ENCODE peak calls at places on chromosomes 12 and 14, in eight cellular contexts. One of them, this sample, is unnamed.

GRCh38 chr12:74334770-74335169 is 202.9 kb upstream of the ATXN7L3B start:
- DNase-seq in stomach: no peak
- DNase-seq in transverse colon: no peak
- DNase-seq in HepG2: no peak
- DNase-seq in H1: no peak
- DNase-seq in K562: no peak
- DNase-seq in SK-N-SH: no peak
- DNase-seq in esophagus muscularis mucosa: no peak
- DNase-seq in this sample: no peak

GRCh38 chr12:102249073-102249854 is 51.6 kb upstream of the PMCH start:
- DNase-seq in stomach: no peak
- DNase-seq in transverse colon: no peak
- DNase-seq in HepG2: no peak
- DNase-seq in H1: no peak
- DNase-seq in K562: no peak
- DNase-seq in SK-N-SH: no peak
- DNase-seq in esophagus muscularis mucosa: no peak
- DNase-seq in this sample: no peak

GRCh38 chr14:70670992-70671651 is 29.4 kb downstream of the TTC9 start:
- DNase-seq in stomach: no peak
- DNase-seq in transverse colon: no peak
- DNase-seq in HepG2: no peak
- DNase-seq in H1: no peak
- DNase-seq in K562: no peak
- DNase-seq in SK-N-SH: no peak
- DNase-seq in esophagus muscularis mucosa: no peak
- DNase-seq in this sample: no peak

GRCh38 chr12:93766802-93767523 is 89.8 kb downstream of the CRADD start:
- DNase-seq in stomach: no peak
- DNase-seq in transverse colon: peak; percentile 29
- DNase-seq in HepG2: no peak
- DNase-seq in H1: no peak
- DNase-seq in K562: no peak
- DNase-seq in SK-N-SH: peak; percentile 41
- DNase-seq in esophagus muscularis mucosa: no peak
- DNase-seq in this sample: no peak

GRCh38 chr14:71659165-71659564 is 273.1 kb upstream of the RGS6 start:
- DNase-seq in stomach: no peak
- DNase-seq in transverse colon: no peak
- DNase-seq in HepG2: peak; percentile 34
- DNase-seq in H1: no peak
- DNase-seq in K562: no peak
- DNase-seq in SK-N-SH: no peak
- DNase-seq in esophagus muscularis mucosa: no peak
- DNase-seq in this sample: no peak

GRCh38 chr14:103854822-103855733 is 7.7 kb upstream of the PPP1R13B start:
- DNase-seq in stomach: peak; percentile 79
- DNase-seq in transverse colon: peak; percentile 59
- DNase-seq in HepG2: peak; percentile 55
- DNase-seq in H1: no peak
- DNase-seq in K562: no peak
- DNase-seq in SK-N-SH: peak; percentile 54
- DNase-seq in esophagus muscularis mucosa: no peak
- DNase-seq in this sample: peak; percentile 78

GRCh38 chr14:88729159-88729558 is 63.6 kb downstream of the EML5 start:
- DNase-seq in stomach: no peak
- DNase-seq in transverse colon: no peak
- DNase-seq in HepG2: no peak
- DNase-seq in H1: no peak
- DNase-seq in K562: no peak
- DNase-seq in SK-N-SH: peak; percentile 26
- DNase-seq in esophagus muscularis mucosa: no peak
- DNase-seq in this sample: no peak

GRCh38 chr12:120649442-120650248 is 9.2 kb downstream of the CABP1 start:
- DNase-seq in stomach: no peak
- DNase-seq in transverse colon: no peak
- DNase-seq in HepG2: no peak
- DNase-seq in H1: no peak
- DNase-seq in K562: no peak
- DNase-seq in SK-N-SH: peak; percentile 78
- DNase-seq in esophagus muscularis mucosa: no peak
- DNase-seq in this sample: no peak

GRCh38 chr14:28494196-28494595 is 272.4 kb upstream of the FOXG1 start:
- DNase-seq in stomach: no peak
- DNase-seq in transverse colon: no peak
- DNase-seq in HepG2: no peak
- DNase-seq in H1: no peak
- DNase-seq in K562: no peak
- DNase-seq in SK-N-SH: no peak
- DNase-seq in esophagus muscularis mucosa: no peak
- DNase-seq in this sample: no peak

GRCh38 chr14:90140956-90141316 is 79.1 kb downstream of the KCNK13 start:
- DNase-seq in stomach: no peak
- DNase-seq in transverse colon: no peak
- DNase-seq in HepG2: no peak
- DNase-seq in H1: no peak
- DNase-seq in K562: no peak
- DNase-seq in SK-N-SH: no peak
- DNase-seq in esophagus muscularis mucosa: no peak
- DNase-seq in this sample: no peak

GRCh38 chr14:69044296-69044695 is 65.2 kb upstream of the ACTN1 start:
- DNase-seq in stomach: no peak
- DNase-seq in transverse colon: no peak
- DNase-seq in HepG2: no peak
- DNase-seq in H1: no peak
- DNase-seq in K562: no peak
- DNase-seq in SK-N-SH: no peak
- DNase-seq in esophagus muscularis mucosa: no peak
- DNase-seq in this sample: no peak

GRCh38 chr12:86264451-86265328 is 8.5 kb upstream of the MGAT4C start:
- DNase-seq in stomach: peak; percentile 71
- DNase-seq in transverse colon: peak; percentile 32
- DNase-seq in HepG2: no peak
- DNase-seq in H1: peak; percentile 29
- DNase-seq in K562: no peak
- DNase-seq in SK-N-SH: peak; percentile 4
- DNase-seq in esophagus muscularis mucosa: no peak
- DNase-seq in this sample: peak; percentile 63

GRCh38 chr12:3520168-3520567 is 29.2 kb downstream of the PRMT8 start:
- DNase-seq in stomach: peak; percentile 63
- DNase-seq in transverse colon: peak; percentile 22
- DNase-seq in HepG2: no peak
- DNase-seq in H1: no peak
- DNase-seq in K562: no peak
- DNase-seq in SK-N-SH: peak; percentile 44
- DNase-seq in esophagus muscularis mucosa: no peak
- DNase-seq in this sample: no peak

GRCh38 chr12:77049767-77050353 is 15.5 kb downstream of the E2F7 start:
- DNase-seq in stomach: no peak
- DNase-seq in transverse colon: no peak
- DNase-seq in HepG2: peak; percentile 69
- DNase-seq in H1: no peak
- DNase-seq in K562: peak; percentile 57
- DNase-seq in SK-N-SH: peak; percentile 49
- DNase-seq in esophagus muscularis mucosa: no peak
- DNase-seq in this sample: no peak

GRCh38 chr12:26636710-26637328 is 196.2 kb downstream of the ITPR2 start:
- DNase-seq in stomach: no peak
- DNase-seq in transverse colon: no peak
- DNase-seq in HepG2: peak; percentile 78
- DNase-seq in H1: no peak
- DNase-seq in K562: no peak
- DNase-seq in SK-N-SH: no peak
- DNase-seq in esophagus muscularis mucosa: no peak
- DNase-seq in this sample: no peak

GRCh38 chr12:79058342-79058741 is 193.8 kb downstream of the SYT1 start:
- DNase-seq in stomach: no peak
- DNase-seq in transverse colon: no peak
- DNase-seq in HepG2: peak; percentile 13
- DNase-seq in H1: no peak
- DNase-seq in K562: no peak
- DNase-seq in SK-N-SH: no peak
- DNase-seq in esophagus muscularis mucosa: no peak
- DNase-seq in this sample: no peak

GRCh38 chr12:63397807-63398206 is 246.8 kb upstream of the AVPR1A start:
- DNase-seq in stomach: no peak
- DNase-seq in transverse colon: no peak
- DNase-seq in HepG2: no peak
- DNase-seq in H1: no peak
- DNase-seq in K562: no peak
- DNase-seq in SK-N-SH: no peak
- DNase-seq in esophagus muscularis mucosa: no peak
- DNase-seq in this sample: no peak

DNA sequence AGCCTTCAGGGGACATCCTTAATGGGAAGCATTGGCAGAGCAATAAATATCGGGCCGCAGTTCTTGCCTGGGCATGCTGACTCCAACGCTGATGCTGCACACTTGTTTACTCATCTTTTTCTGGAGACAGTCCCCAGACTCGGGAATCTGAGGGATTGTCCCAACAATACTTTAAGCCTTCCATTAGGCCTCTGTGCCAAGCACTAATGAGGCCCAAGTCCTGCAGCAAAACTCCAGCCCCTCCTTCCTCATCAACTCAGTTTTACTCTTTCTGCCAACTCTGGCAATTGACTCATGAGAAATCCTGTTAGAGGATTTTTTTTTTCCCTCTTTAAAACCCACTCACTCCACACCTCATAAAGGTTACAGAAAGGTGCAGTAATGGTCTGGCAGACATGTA is 233.4 kb upstream of the PELI2 start:
- DNase-seq in stomach: no peak
- DNase-seq in transverse colon: no peak
- DNase-seq in HepG2: no peak
- DNase-seq in H1: no peak
- DNase-seq in K562: no peak
- DNase-seq in SK-N-SH: no peak
- DNase-seq in esophagus muscularis mucosa: peak; percentile 66
- DNase-seq in this sample: no peak
- TF ChIP-seq POLR2AphosphoS5 in stomach: no peak
- TF ChIP-seq POLR2AphosphoS5 in transverse colon: no peak
- TF ChIP-seq POLR2AphosphoS5 in HepG2: no peak
- TF ChIP-seq POLR2AphosphoS5 in H1: no peak
- TF ChIP-seq POLR2AphosphoS5 in K562: no peak
- TF ChIP-seq POLR2AphosphoS5 in SK-N-SH: no peak
- TF ChIP-seq POLR2AphosphoS5 in esophagus muscularis mucosa: no peak
- TF ChIP-seq POLR2AphosphoS5 in this sample: no peak

DNA sequence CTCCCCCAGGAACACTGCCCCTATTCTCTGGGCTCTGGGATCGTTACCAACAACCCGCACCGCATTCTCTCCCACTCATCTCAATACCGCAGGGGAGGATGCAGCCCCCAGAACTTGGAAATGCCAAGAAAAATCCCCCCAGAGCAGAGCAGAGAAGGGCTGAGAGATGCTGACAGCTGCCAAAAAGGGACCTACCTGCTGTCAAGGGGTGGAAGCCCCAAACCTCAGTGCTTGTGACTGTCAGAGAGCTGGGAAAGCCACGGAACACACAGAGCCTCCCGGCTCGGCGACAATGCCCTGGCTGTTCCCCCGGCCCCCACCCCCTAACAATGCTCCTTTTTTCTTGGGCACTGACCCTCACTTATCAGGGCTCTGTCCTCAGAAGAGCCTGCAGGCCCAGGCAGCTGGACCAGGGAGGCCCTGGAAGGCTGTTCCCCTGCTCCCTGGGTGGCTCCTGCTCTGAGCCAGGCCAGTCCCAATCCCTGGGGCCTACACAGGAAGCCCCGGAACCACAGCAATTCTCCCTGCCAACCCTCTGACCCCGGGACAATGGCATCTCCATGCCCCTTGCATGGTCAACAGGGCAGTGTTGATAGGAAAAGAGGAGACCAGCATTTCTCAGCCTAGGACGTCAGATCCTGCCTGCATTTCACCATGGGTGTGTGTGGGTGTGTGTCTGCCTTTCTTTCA is 78.9 kb downstream of the ITPK1 start:
- DNase-seq in stomach: no peak
- DNase-seq in transverse colon: no peak
- DNase-seq in HepG2: peak; percentile 69
- DNase-seq in H1: no peak
- DNase-seq in K562: no peak
- DNase-seq in SK-N-SH: no peak
- DNase-seq in esophagus muscularis mucosa: no peak
- DNase-seq in this sample: no peak
- TF ChIP-seq EP300 in stomach: no peak
- TF ChIP-seq EP300 in transverse colon: no peak
- TF ChIP-seq EP300 in HepG2: no peak
- TF ChIP-seq EP300 in H1: no peak
- TF ChIP-seq EP300 in K562: no peak
- TF ChIP-seq EP300 in SK-N-SH: no peak
- TF ChIP-seq EP300 in esophagus muscularis mucosa: no peak
- TF ChIP-seq EP300 in this sample: no peak

DNA sequence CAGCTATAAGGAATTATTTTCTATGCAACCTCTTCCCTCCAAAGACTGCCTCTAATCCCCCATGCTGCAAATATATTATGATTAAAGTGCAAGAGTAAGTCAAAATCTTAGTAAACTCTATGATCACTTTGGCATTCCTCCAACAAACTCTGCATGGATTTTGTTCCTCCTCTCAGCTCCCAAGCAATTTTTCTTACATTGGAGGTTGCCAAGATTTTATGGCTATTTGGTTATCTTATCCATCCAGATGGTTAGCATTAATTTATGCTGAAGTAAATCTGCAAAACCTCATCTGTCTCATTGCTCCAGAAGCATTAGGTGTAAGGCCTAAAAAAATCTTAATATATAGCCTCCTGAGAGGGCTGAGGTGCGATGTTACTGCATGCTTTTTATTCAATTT is 228.1 kb downstream of the CHST11 start:
- DNase-seq in stomach: no peak
- DNase-seq in transverse colon: no peak
- DNase-seq in HepG2: no peak
- DNase-seq in H1: no peak
- DNase-seq in K562: no peak
- DNase-seq in SK-N-SH: no peak
- DNase-seq in esophagus muscularis mucosa: no peak
- DNase-seq in this sample: no peak
- TF ChIP-seq POLR2AphosphoS5 in stomach: no peak
- TF ChIP-seq POLR2AphosphoS5 in transverse colon: no peak
- TF ChIP-seq POLR2AphosphoS5 in HepG2: no peak
- TF ChIP-seq POLR2AphosphoS5 in H1: no peak
- TF ChIP-seq POLR2AphosphoS5 in K562: no peak
- TF ChIP-seq POLR2AphosphoS5 in SK-N-SH: peak; percentile 49
- TF ChIP-seq POLR2AphosphoS5 in esophagus muscularis mucosa: no peak
- TF ChIP-seq POLR2AphosphoS5 in this sample: no peak

DNA sequence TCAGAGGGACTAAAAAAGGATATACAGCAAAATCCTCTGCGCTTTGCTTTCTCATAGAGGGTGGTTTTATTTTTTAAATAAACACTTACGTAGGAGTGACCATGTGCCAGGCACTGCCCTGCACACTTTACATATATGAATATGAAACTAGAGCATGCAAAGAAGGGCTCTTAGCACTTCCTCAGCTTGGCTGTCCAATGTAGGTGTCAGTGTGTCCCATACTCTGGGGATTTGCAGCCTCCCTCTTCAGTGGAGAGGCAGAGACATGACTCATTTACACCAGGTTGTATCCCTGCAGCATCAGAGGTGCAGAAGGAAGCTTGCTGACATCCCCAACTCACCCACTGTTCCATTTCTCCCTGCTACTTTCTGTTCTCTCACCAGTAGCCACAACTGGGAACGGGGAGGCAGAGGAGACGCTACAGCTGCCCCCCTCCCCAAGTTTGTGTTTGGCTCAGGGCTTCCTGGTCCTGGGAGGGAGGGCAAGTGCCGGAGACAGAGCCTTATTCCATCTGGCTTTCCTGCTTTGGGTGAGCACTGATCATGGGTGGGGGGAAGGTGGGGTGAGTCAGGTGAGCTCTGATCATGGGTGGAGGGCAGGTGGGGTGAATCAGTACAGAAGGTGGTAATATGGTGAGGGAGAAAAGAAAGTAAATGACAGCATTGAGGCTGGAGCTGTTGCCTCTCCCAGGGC is 4.9 kb upstream of the KRT5 start:
- DNase-seq in stomach: no peak
- DNase-seq in transverse colon: no peak
- DNase-seq in HepG2: no peak
- DNase-seq in H1: no peak
- DNase-seq in K562: no peak
- DNase-seq in SK-N-SH: no peak
- DNase-seq in esophagus muscularis mucosa: peak; percentile 78
- DNase-seq in this sample: no peak
- TF ChIP-seq EP300 in stomach: no peak
- TF ChIP-seq EP300 in transverse colon: no peak
- TF ChIP-seq EP300 in HepG2: no peak
- TF ChIP-seq EP300 in H1: no peak
- TF ChIP-seq EP300 in K562: no peak
- TF ChIP-seq EP300 in SK-N-SH: no peak
- TF ChIP-seq EP300 in esophagus muscularis mucosa: no peak
- TF ChIP-seq EP300 in this sample: no peak

This sample was measured in upper lobe of left lung.